ENCODE peak calls at places on chromosomes 11 and 22, in four cellular contexts. X is tibial artery; K is stimulated activated naive CD8-positive, alpha-beta T cell treated with anti-CD3 and anti-CD28 coated beads, Interleukin-15, Interleukin-2, amounts not matched to agents 100 U/mL and 50 U/mL, for 24 hours; T is stimulated activated CD4-positive, alpha-beta T cell treated with anti-CD3 and anti-CD28 coated beads, Interleukin-12 subunit alpha, Interleukin-12 subunit beta, amount 100 ng/mL, for 4 hours. V is an unnamed sample.

GRCh38 chr11:71311176-71311925 is 59.0 kb upstream of the SHANK2 start:
- DNase-seq in K (no peak), T (no peak), X (no peak), V (no peak)

GRCh38 chr11:10474551-10474950 is 19.5 kb downstream of the AMPD3 start:
- DNase-seq in X (no peak), K (no peak), T (no peak), V (no peak)

GRCh38 chr11:78281511-78281910 is 92.8 kb downstream of the USP35 start:
- DNase-seq in T (no peak), X (no peak), K (no peak), V (no peak)

GRCh38 chr22:20602589-20603164 is 95.3 kb downstream of the MED15 start:
- DNase-seq in X (no peak), T (no peak), K (no peak), V (no peak)

GRCh38 chr11:124467376-124468061 is 22.0 kb upstream of the OR8B8 start:
- DNase-seq in K (no peak), X (no peak), T (no peak), V (no peak)

GRCh38 chr22:29331213-29331612 is 15.7 kb upstream of the RASL10A start:
- DNase-seq in K (no peak), X (no peak), T (no peak), V (no peak)

GRCh38 chr11:57493507-57494503 is 21.7 kb downstream of the SLC43A1 start:
- DNase-seq in K (peak), T (peak), X (no peak), V (no peak)

GRCh38 chr22:49308300-49308699 is 519.4 kb downstream of the BRD1 start:
- DNase-seq in X (no peak), K (no peak), T (no peak), V (no peak)

GRCh38 chr22:41713004-41713403 is 13.7 kb downstream of the MEI1 start:
- DNase-seq in X (no peak), K (no peak), T (no peak), V (no peak)

GRCh38 chr22:29212738-29213137 is 7.0 kb downstream of the EMID1 start:
- DNase-seq in K (no peak), T (no peak), X (no peak), V (no peak)

GRCh38 chr11:116517077-116517476 is 255.7 kb downstream of the BUD13 start:
- DNase-seq in K (no peak), X (no peak), T (no peak), V (no peak)

GRCh38 chr11:19259487-19260345 is 19.0 kb upstream of the E2F8 start:
- DNase-seq in K (peak), T (peak), X (peak), V (peak)

GRCh38 chr11:65575568-65576231 is at the start of gene EHBP1L1:
- DNase-seq in X (peak), T (peak), K (peak), V (no peak)

GRCh38 chr22:36125994-36126531 is 34.5 kb downstream of the APOL3 start:
- DNase-seq in X (no peak), T (no peak), K (no peak), V (no peak)

GRCh38 chr11:17751558-17751957 is 17.0 kb downstream of the KCNC1 start:
- DNase-seq in T (no peak), X (no peak), K (no peak), V (no peak)

GRCh38 chr22:39012525-39013516 is 1.2 kb upstream of the APOBEC3C start:
- DNase-seq in K (no peak), X (no peak), T (no peak), V (no peak)

GRCh38 chr11:72007089-72007476 is 8.4 kb downstream of the IL18BP start:
- DNase-seq in X (no peak), T (no peak), K (no peak), V (no peak)

GRCh38 chr11:1277936-1278512 is 31.4 kb downstream of the TOLLIP start:
- DNase-seq in T (no peak), K (no peak), X (no peak), V (no peak)

GRCh38 chr11:78575478-78575877 is 814 bp upstream of the NARS2 start:
- DNase-seq in T (no peak), X (no peak), K (no peak), V (no peak)

GRCh38 chr22:50694766-50695420 is 22.3 kb downstream of the SHANK3 start:
- DNase-seq in T (no peak), K (no peak), X (peak), V (no peak)

GRCh38 chr22:22355233-22355834 is 110.7 kb downstream of the VPREB1 start:
- DNase-seq in T (no peak), X (no peak), K (no peak), V (no peak)

GRCh38 chr11:66964495-66964894 is 6.3 kb upstream of the PC start:
- DNase-seq in X (no peak), T (no peak), K (no peak), V (no peak)

GRCh38 chr11:120303004-120303637 is 22.0 kb upstream of the TLCD5 start:
- DNase-seq in T (peak), K (peak), X (peak), V (no peak)

GRCh38 chr22:21054046-21054713 is 8.4 kb downstream of the LRRC74B start:
- DNase-seq in X (no peak), T (no peak), K (no peak), V (no peak)

GRCh38 chr11:121560251-121560650 is 107.5 kb upstream of the SORL1-AS1 start:
- DNase-seq in X (no peak), K (no peak), T (no peak), V (no peak)

GRCh38 chr11:60164550-60165075 is 18.3 kb downstream of the MS4A6A start:
- DNase-seq in X (no peak), K (no peak), T (no peak), V (no peak)

GRCh38 chr11:114562166-114562916 is 2.7 kb upstream of the NXPE1 start:
- DNase-seq in T (no peak), X (no peak), K (no peak), V (no peak)

GRCh38 chr11:20097319-20098221 is 62.7 kb downstream of the DBX1 start:
- DNase-seq in X (peak), T (no peak), K (no peak), V (peak)

GRCh38 chr22:46763051-46763705 is 728 bp downstream of the TBC1D22A start:
- DNase-seq in K (peak), X (peak), T (no peak), V (no peak)

GRCh38 chr11:87428266-87428665 is 390.5 kb downstream of the TMEM135 start:
- DNase-seq in T (no peak), K (no peak), X (no peak), V (no peak)